ENCODE peak calls at places on chromosome 7, in five cellular contexts. A is GM20000, E is heart left ventricle, K is GM10248, O is fibroblast of lung. U is an unnamed sample.

GRCh38 chr7:151642746-151643145 is 123.1 kb upstream of the RHEB start:
- DNase-seq in A (no peak), E (no peak), K (no peak), O (no peak), U (no peak)

GRCh38 chr7:45259966-45260646 is 102.5 kb downstream of the RAMP3 start:
- DNase-seq in A (peak; percentile 73), E (peak; percentile 54), K (peak; percentile 80), O (peak; percentile 18), U (no peak)

GRCh38 chr7:131556055-131556911 is at the start of gene PODXL:
- DNase-seq in A (peak; percentile 92), E (peak; percentile 78), K (peak; percentile 85), O (peak; percentile 33), U (no peak)

GRCh38 chr7:136654406-136654805 is 214.0 kb upstream of the CHRM2 start:
- DNase-seq in A (no peak), E (no peak), K (no peak), O (no peak), U (no peak)

GRCh38 chr7:29309041-29309860 is 114.7 kb downstream of the CHN2 start:
- DNase-seq in A (no peak), E (no peak), K (no peak), O (no peak), U (no peak)

GRCh38 chr7:30595461-30596042 is 874 bp downstream of the GARS1 start:
- DNase-seq in A (peak; percentile 15), E (no peak), K (no peak), O (no peak), U (no peak)

GRCh38 chr7:86908948-86909347 is 150.5 kb downstream of the ELAPOR2 start:
- DNase-seq in A (no peak), E (no peak), K (no peak), O (peak; percentile 4), U (no peak)

GRCh38 chr7:131357282-131357880 is 29.7 kb downstream of the MKLN1 start:
- DNase-seq in A (no peak), E (no peak), K (no peak), O (no peak), U (no peak)

GRCh38 chr7:47418910-47419309 is 163.0 kb downstream of the TNS3 start:
- DNase-seq in A (no peak), E (no peak), K (no peak), O (peak; percentile 70), U (peak; percentile 36)

GRCh38 chr7:74226633-74227032 is 16.8 kb downstream of the LAT2 start:
- DNase-seq in A (no peak), E (peak; percentile 24), K (no peak), O (no peak), U (no peak)

GRCh38 chr7:124029789-124030188 is 3.1 kb downstream of the TMEM229A start:
- DNase-seq in A (no peak), E (no peak), K (no peak), O (no peak), U (no peak)

GRCh38 chr7:94888542-94888941 is 18.9 kb upstream of the PPP1R9A start:
- DNase-seq in A (no peak), E (peak; percentile 40), K (no peak), O (peak; percentile 14), U (no peak)

GRCh38 chr7:37033141-37033540 is 308.8 kb upstream of the AOAH start:
- DNase-seq in A (no peak), E (no peak), K (no peak), O (no peak), U (no peak)

GRCh38 chr7:131123991-131124629 is 203.6 kb upstream of the MKLN1 start:
- DNase-seq in A (peak; percentile 77), E (no peak), K (peak; percentile 82), O (no peak), U (no peak)

GRCh38 chr7:152127229-152127628 is 101.8 kb downstream of the GALNT11 start:
- DNase-seq in A (no peak), E (no peak), K (no peak), O (no peak), U (no peak)

GRCh38 chr7:1232103-1232466 is 587 bp upstream of the UNCX start:
- DNase-seq in A (no peak), E (no peak), K (no peak), O (no peak), U (no peak)

GRCh38 chr7:110786576-110786975 is 304.4 kb upstream of the LRRN3 start:
- DNase-seq in A (no peak), E (no peak), K (no peak), O (no peak), U (no peak)

GRCh38 chr7:103564416-103564815 is 118.4 kb upstream of the SLC26A5 start:
- DNase-seq in A (no peak), E (no peak), K (no peak), O (no peak), U (no peak)

DNA sequence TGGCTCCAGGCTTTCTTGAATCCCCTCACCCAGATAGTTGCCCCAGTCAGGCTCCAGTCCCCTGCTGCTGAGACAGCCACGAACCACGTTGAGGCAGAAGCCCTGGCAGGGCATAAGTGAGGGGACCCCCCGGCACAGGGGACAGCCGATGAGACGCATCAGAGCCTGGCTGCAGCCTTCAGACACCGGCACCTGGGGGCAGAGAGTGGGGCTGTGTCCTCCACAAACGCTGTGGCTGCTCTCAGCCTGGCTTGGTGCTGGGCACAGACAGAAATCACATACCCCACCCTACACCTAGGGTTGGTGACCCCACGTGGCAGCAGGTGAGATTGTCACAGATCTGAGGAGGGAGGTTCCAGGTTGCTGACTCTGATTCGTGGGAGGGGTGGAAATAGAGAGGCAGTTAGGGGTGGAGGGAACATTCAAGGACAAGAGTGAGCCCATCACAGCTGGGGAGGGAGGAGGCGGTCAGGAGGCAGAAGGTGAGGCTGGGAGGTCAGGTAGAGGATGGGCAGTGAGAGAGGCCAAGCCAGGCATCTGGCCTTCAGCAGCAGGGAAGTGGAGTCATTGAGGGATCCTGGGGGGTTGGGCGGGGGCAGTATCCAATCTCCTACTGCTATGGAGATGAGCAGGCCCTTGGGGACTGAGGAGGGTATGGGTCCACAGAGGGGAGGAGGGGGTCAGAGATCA is 3.2 kb downstream of the GPC2 start:
- DNase-seq in A (peak; percentile 12), E (no peak), K (no peak), O (no peak), U (no peak)
- TF ChIP-seq CTCF in A (no peak), E (no peak), K (no peak), O (no peak), U (no peak)

GRCh38 chr7:140005754-140006503 is 56.8 kb downstream of the PARP12 start:
- DNase-seq in A (peak; percentile 30), E (no peak), K (no peak), O (peak; percentile 27), U (no peak)
- TF ChIP-seq CTCF in A (peak; percentile 31), E (peak; percentile 38), K (no peak), O (peak; percentile 49), U (peak; percentile 48)

DNA sequence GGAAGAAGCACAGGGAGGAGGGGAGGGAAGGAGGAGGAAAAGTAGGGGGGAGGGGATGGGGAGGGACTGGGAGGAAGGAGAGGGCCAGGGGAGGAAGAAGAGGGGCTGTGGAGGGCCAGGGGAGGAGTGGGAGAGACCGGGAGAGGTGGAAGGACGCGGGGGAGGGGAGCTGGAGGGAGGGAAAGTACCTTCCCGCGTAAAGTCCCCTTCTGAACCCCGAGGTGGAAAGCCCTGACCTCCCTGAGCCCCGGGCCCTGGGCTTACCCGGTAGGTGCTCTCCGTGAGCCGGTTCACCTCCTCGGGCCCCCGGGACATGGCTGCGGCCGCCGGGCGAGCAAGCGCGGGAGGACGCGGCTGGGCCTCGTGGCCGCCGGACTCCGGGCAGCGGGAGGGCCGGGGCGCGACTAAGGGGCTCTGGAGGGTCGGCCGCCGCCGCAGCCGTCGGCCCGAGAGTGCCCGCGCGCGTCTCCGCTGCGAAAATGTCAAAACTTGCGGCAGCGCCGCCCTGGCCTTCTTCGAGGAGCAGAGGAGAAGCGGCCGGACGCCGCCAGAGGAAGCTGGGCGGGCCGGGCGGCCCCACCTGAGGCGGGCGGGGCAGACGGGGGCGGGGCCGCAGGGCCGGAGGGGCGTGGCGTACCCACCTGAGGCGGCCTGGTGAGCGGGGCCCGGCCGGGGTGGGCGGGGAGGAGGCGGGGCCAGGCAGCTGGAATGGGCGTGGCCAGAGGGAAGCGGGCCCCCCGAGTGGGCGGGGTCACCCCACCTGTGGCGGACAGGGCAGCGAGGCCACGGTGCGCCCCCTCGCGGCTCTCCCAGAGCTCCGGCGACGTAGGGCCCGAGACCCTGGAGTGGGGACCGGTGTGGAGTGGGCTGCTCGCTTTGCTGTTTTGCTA is at the start of gene BAIAP2L1:
- DNase-seq in A (peak; percentile 96), E (peak; percentile 81), K (peak; percentile 97), O (peak; percentile 66), U (peak; percentile 92)
- TF ChIP-seq CTCF in A (peak; percentile 71), E (peak; percentile 74), K (peak; percentile 85), O (peak; percentile 51), U (peak; percentile 81)

GRCh38 chr7:135510603-135511183 is 791 bp upstream of the CNOT4 start:
- DNase-seq in A (peak; percentile 14), E (no peak), K (no peak), O (peak; percentile 51), U (peak; percentile 60)
- TF ChIP-seq CTCF in A (no peak), E (peak; percentile 29), K (peak; percentile 33), O (peak; percentile 43), U (peak; percentile 52)

GRCh38 chr7:35593896-35594295 is 101.0 kb downstream of the HERPUD2 start:
- DNase-seq in A (peak; percentile 20), E (no peak), K (peak; percentile 30), O (no peak), U (no peak)
- TF ChIP-seq CTCF in A (peak; percentile 28), E (no peak), K (peak; percentile 12), O (peak; percentile 30), U (peak; percentile 38)

DNA sequence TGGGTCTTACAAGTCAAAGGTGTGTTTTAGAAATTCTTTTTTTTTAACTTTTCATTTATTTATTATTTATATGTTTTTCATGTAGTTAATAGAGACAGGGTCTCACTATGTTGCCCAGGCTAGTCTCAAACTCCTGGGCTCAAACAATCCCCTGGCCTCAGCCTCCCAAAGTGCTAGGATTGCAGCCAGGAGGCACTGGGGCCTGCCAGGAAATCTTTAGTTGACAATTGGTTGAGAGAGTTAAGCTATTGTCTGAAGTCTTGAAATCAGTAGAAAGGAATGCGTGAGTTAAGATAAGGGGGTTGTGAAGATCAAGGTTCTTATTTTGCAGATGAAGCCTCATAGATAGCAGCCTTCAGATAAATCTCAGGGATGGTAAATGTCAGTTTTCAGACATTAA is 245.4 kb upstream of the GALNT17 start:
- DNase-seq in A (no peak), E (no peak), K (no peak), O (no peak), U (no peak)
- TF ChIP-seq CTCF in A (no peak), E (no peak), K (no peak), O (no peak), U (no peak)

DNA sequence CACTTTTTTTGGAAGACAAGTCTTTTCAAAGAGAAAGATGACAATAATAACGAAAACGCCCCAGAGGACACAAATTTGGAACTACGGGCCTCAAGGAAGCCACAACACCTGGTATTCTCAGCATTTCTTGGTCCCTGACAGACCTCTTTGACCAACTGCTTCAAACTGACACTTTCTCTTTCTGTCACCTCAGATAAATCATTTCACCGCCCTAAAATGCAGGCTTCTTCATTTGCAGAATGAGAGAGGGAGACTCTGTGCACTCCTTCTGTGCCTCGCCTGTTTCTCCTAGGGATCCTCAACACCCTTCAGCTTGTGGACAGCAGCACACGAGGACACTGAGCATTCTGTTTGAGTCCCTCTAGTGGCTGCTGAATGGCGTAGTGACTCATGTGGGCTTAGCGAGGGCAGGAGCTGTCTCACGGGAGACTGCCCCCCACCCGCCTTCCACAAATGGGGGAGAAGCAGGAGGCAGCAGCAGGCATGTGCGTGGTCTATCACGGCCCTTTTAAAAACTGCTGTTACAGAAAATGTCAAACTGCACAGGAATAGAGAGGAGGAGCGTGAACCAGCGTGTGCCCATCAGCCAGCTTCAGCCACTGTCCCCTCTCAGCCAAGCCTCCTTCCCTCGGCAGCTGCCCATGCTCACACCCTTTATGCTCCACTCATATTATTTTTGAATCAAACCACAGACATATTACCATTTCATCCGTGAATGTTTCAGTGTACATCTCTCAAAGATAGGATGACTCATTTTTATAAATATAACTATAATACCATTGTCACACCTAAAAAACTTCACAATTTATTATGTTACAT is 41.4 kb downstream of the GSDME start:
- DNase-seq in A (peak; percentile 71), E (no peak), K (peak; percentile 68), O (peak; percentile 54), U (peak; percentile 60)
- TF ChIP-seq CTCF in A (peak; percentile 43), E (peak; percentile 38), K (peak; percentile 67), O (peak; percentile 56), U (peak; percentile 55)